ENCODE peak calls at places on chromosomes 5 and 9, in six cellular contexts. One of them, this sample, is unnamed.

GRCh38 chr5:6856658-6857057 is 143.4 kb downstream of the TENT4A start:
- DNase-seq in HepG2: no peak
- DNase-seq in prostate gland: peak; percentile 36
- DNase-seq in suprapubic skin: no peak
- DNase-seq in HCT116: no peak
- DNase-seq in Panc1: no peak
- DNase-seq in this sample: no peak

GRCh38 chr9:136120119-136120393 is 1.4 kb upstream of the TMEM250 start:
- DNase-seq in prostate gland: no peak
- DNase-seq in HCT116: no peak
- DNase-seq in HepG2: no peak
- DNase-seq in Panc1: no peak
- DNase-seq in suprapubic skin: no peak
- DNase-seq in this sample: no peak

GRCh38 chr9:33177633-33178032 is 10.5 kb upstream of the B4GALT1 start:
- DNase-seq in prostate gland: no peak
- DNase-seq in HepG2: no peak
- DNase-seq in suprapubic skin: no peak
- DNase-seq in HCT116: no peak
- DNase-seq in Panc1: no peak
- DNase-seq in this sample: no peak

GRCh38 chr5:78659714-78660113 is 11.1 kb upstream of the LHFPL2 start:
- DNase-seq in Panc1: no peak
- DNase-seq in prostate gland: no peak
- DNase-seq in HepG2: peak; percentile 23
- DNase-seq in suprapubic skin: no peak
- DNase-seq in HCT116: no peak
- DNase-seq in this sample: no peak

GRCh38 chr9:89576404-89576824 is 28.4 kb upstream of the GADD45G start:
- DNase-seq in suprapubic skin: no peak
- DNase-seq in Panc1: no peak
- DNase-seq in prostate gland: no peak
- DNase-seq in HepG2: peak; percentile 32
- DNase-seq in HCT116: peak; percentile 18
- DNase-seq in this sample: no peak

GRCh38 chr5:62969409-62970120 is 390.9 kb downstream of the LRRC70 start:
- DNase-seq in suprapubic skin: no peak
- DNase-seq in Panc1: no peak
- DNase-seq in HepG2: no peak
- DNase-seq in prostate gland: no peak
- DNase-seq in HCT116: no peak
- DNase-seq in this sample: no peak

GRCh38 chr5:177169271-177169670 is 35.7 kb downstream of the NSD1 start:
- DNase-seq in suprapubic skin: no peak
- DNase-seq in Panc1: no peak
- DNase-seq in prostate gland: no peak
- DNase-seq in HCT116: no peak
- DNase-seq in HepG2: no peak
- DNase-seq in this sample: no peak

GRCh38 chr5:179280095-179280490 is 65.2 kb downstream of the ADAMTS2 start:
- DNase-seq in prostate gland: no peak
- DNase-seq in Panc1: no peak
- DNase-seq in HepG2: no peak
- DNase-seq in HCT116: no peak
- DNase-seq in suprapubic skin: no peak
- DNase-seq in this sample: no peak

GRCh38 chr9:120982851-120983250 is 56.3 kb upstream of the TRAF1 start:
- DNase-seq in HCT116: no peak
- DNase-seq in Panc1: no peak
- DNase-seq in suprapubic skin: no peak
- DNase-seq in HepG2: peak; percentile 36
- DNase-seq in prostate gland: no peak
- DNase-seq in this sample: no peak

GRCh38 chr9:105608685-105609598 is 51.0 kb downstream of the FKTN start:
- DNase-seq in HepG2: peak; percentile 50
- DNase-seq in Panc1: peak; percentile 1
- DNase-seq in HCT116: peak; percentile 48
- DNase-seq in prostate gland: peak; percentile 10
- DNase-seq in suprapubic skin: no peak
- DNase-seq in this sample: no peak

GRCh38 chr5:15236911-15237508 is 263.0 kb upstream of the FBXL7 start:
- DNase-seq in prostate gland: no peak
- DNase-seq in Panc1: no peak
- DNase-seq in HCT116: no peak
- DNase-seq in suprapubic skin: no peak
- DNase-seq in HepG2: no peak
- DNase-seq in this sample: no peak

GRCh38 chr5:168974081-168974480 is 326.9 kb downstream of the SLIT3 start:
- DNase-seq in HepG2: no peak
- DNase-seq in HCT116: no peak
- DNase-seq in suprapubic skin: no peak
- DNase-seq in Panc1: no peak
- DNase-seq in prostate gland: no peak
- DNase-seq in this sample: no peak

GRCh38 chr9:17063535-17064135 is 71.2 kb upstream of the CNTLN start:
- DNase-seq in HepG2: peak; percentile 45
- DNase-seq in Panc1: peak; percentile 10
- DNase-seq in prostate gland: peak; percentile 24
- DNase-seq in suprapubic skin: no peak
- DNase-seq in HCT116: peak; percentile 32
- DNase-seq in this sample: no peak

GRCh38 chr9:129626944-129627297 is 958 bp downstream of the NTMT1 start:
- DNase-seq in HepG2: no peak
- DNase-seq in HCT116: no peak
- DNase-seq in suprapubic skin: no peak
- DNase-seq in prostate gland: no peak
- DNase-seq in Panc1: no peak
- DNase-seq in this sample: no peak

GRCh38 chr9:136685792-136686533 is 1.3 kb downstream of the AGPAT2 start:
- DNase-seq in Panc1: no peak
- DNase-seq in HCT116: no peak
- DNase-seq in HepG2: no peak
- DNase-seq in suprapubic skin: no peak
- DNase-seq in prostate gland: no peak
- DNase-seq in this sample: no peak

GRCh38 chr9:112033237-112034215 is 136.9 kb downstream of the UGCG start:
- DNase-seq in HCT116: no peak
- DNase-seq in prostate gland: no peak
- DNase-seq in HepG2: peak; percentile 30
- DNase-seq in suprapubic skin: no peak
- DNase-seq in Panc1: no peak
- DNase-seq in this sample: no peak

GRCh38 chr9:7104625-7105024 is 346.9 kb downstream of the KDM4C start:
- DNase-seq in HepG2: no peak
- DNase-seq in Panc1: no peak
- DNase-seq in HCT116: no peak
- DNase-seq in prostate gland: no peak
- DNase-seq in suprapubic skin: no peak
- DNase-seq in this sample: no peak

GRCh38 chr5:143435207-143435657 is 31.7 kb upstream of the NR3C1 start:
- DNase-seq in prostate gland: no peak
- DNase-seq in HepG2: no peak
- DNase-seq in suprapubic skin: no peak
- DNase-seq in HCT116: no peak
- DNase-seq in Panc1: no peak
- DNase-seq in this sample: no peak

GRCh38 chr5:141199359-141200235 is at the start of gene PCDHB11:
- DNase-seq in suprapubic skin: no peak
- DNase-seq in HepG2: peak; percentile 6
- DNase-seq in prostate gland: no peak
- DNase-seq in HCT116: no peak
- DNase-seq in Panc1: peak; percentile 32
- DNase-seq in this sample: no peak

GRCh38 chr9:94514722-94515121 is 40.2 kb upstream of the PCAT7 start:
- DNase-seq in prostate gland: no peak
- DNase-seq in suprapubic skin: no peak
- DNase-seq in HCT116: no peak
- DNase-seq in Panc1: no peak
- DNase-seq in HepG2: no peak
- DNase-seq in this sample: no peak

GRCh38 chr5:79728396-79728795 is 38.8 kb downstream of the CMYA5 start:
- DNase-seq in HCT116: no peak
- DNase-seq in suprapubic skin: no peak
- DNase-seq in prostate gland: no peak
- DNase-seq in HepG2: no peak
- DNase-seq in Panc1: no peak
- DNase-seq in this sample: no peak

GRCh38 chr5:132087661-132088060 is 14.1 kb downstream of the CSF2 start:
- DNase-seq in suprapubic skin: no peak
- DNase-seq in HepG2: no peak
- DNase-seq in HCT116: no peak
- DNase-seq in Panc1: no peak
- DNase-seq in prostate gland: no peak
- DNase-seq in this sample: no peak

GRCh38 chr9:124257865-124258764 is at the start of gene NEK6:
- DNase-seq in HepG2: no peak
- DNase-seq in prostate gland: no peak
- DNase-seq in HCT116: no peak
- DNase-seq in suprapubic skin: no peak
- DNase-seq in Panc1: no peak
- DNase-seq in this sample: no peak

GRCh38 chr9:124260769-124261603 is 3.2 kb downstream of the NEK6 start:
- DNase-seq in Panc1: no peak
- DNase-seq in HepG2: peak; percentile 61
- DNase-seq in HCT116: no peak
- DNase-seq in suprapubic skin: no peak
- DNase-seq in prostate gland: no peak
- DNase-seq in this sample: no peak

GRCh38 chr9:124257070-124257864 is 482 bp upstream of the NEK6 start:
- DNase-seq in HepG2: no peak
- DNase-seq in Panc1: no peak
- DNase-seq in prostate gland: no peak
- DNase-seq in HCT116: no peak
- DNase-seq in suprapubic skin: no peak
- DNase-seq in this sample: no peak

GRCh38 chr9:124258765-124259272 is 1.1 kb downstream of the NEK6 start:
- DNase-seq in suprapubic skin: no peak
- DNase-seq in prostate gland: no peak
- DNase-seq in HCT116: no peak
- DNase-seq in HepG2: peak; percentile 23
- DNase-seq in Panc1: no peak
- DNase-seq in this sample: no peak

DNA sequence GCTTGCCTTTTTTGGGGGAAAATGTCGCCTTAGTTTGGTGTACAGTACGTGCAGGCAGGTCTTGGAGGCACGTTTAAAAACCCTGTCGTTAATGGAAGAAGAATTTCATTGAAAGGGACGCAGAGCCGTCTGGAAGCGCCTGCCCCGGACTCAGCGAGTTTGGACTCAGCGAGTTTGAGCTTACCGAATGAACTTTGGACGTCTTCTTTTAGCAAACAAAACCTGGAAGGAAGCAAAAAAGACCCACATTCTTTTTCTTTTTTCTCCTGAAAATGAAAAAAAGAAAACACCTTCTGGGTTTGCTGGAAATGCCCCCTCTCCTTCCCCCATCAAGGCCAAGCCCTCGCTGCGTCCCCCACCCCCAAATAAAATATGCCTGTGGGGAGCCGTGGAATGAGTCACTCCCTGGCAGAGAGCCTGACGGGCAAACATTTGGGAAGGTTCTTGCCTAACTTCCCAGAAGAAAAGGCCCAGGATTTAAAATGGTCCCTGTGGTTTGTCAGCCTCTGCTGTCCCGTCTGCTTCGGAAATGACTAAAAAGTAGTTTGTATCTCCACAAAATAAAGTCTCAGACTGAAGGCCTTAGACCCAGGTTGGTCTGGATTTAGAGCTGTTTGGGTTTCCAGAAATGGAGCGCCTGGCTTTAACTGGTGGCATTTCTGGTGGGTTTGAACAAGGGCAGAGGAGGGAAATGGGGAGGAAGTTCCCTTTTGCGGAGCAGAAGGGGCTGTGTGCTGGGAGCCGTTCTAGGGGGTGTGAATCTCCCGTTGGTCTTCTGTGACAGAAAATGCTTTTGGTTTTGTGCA is 1.7 kb downstream of the NEK6 start:
- DNase-seq in Panc1: no peak
- DNase-seq in HCT116: peak; percentile 54
- DNase-seq in prostate gland: peak; percentile 87
- DNase-seq in HepG2: peak; percentile 91
- DNase-seq in suprapubic skin: no peak
- DNase-seq in this sample: peak; percentile 94
- TF ChIP-seq POLR2AphosphoS5 in Panc1: peak; percentile 30
- TF ChIP-seq POLR2AphosphoS5 in HCT116: peak; percentile 40
- TF ChIP-seq POLR2AphosphoS5 in prostate gland: peak; percentile 77
- TF ChIP-seq POLR2AphosphoS5 in HepG2: peak; percentile 59
- TF ChIP-seq POLR2AphosphoS5 in suprapubic skin: no peak
- TF ChIP-seq POLR2AphosphoS5 in this sample: no peak

GRCh38 chr5:9356306-9356942 is 189.5 kb downstream of the SEMA5A start:
- DNase-seq in Panc1: no peak
- DNase-seq in HepG2: no peak
- DNase-seq in HCT116: no peak
- DNase-seq in prostate gland: no peak
- DNase-seq in suprapubic skin: no peak
- DNase-seq in this sample: no peak
- H3K27ac ChIP-seq in Panc1: no peak overlapping the region
- H3K27ac ChIP-seq in HepG2: no peak overlapping the region
- H3K27ac ChIP-seq in HCT116: no peak overlapping the region
- H3K27ac ChIP-seq in prostate gland: no peak overlapping the region
- H3K27ac ChIP-seq in suprapubic skin: no peak overlapping the region
- H3K27ac ChIP-seq in this sample: no peak overlapping the region

GRCh38 chr9:135002336-135002735 is 84.6 kb upstream of the FCN1 start:
- DNase-seq in Panc1: no peak
- DNase-seq in HCT116: no peak
- DNase-seq in prostate gland: no peak
- DNase-seq in suprapubic skin: no peak
- DNase-seq in HepG2: no peak
- DNase-seq in this sample: no peak
- H3K9me3 ChIP-seq in Panc1: peaks cover 4% of the 10 kb centered on the region
- H3K9me3 ChIP-seq in HCT116: peaks cover 24% of the 10 kb centered on the region
- H3K9me3 ChIP-seq in prostate gland: no peaks in the 10 kb centered on the region
- H3K9me3 ChIP-seq in suprapubic skin: no peaks in the 10 kb centered on the region
- H3K9me3 ChIP-seq in HepG2: peaks cover 43% of the 10 kb centered on the region
- H3K9me3 ChIP-seq in this sample: no peaks in the 10 kb centered on the region

GRCh38 chr9:75378036-75378435 is 289.7 kb downstream of the OSTF1 start:
- DNase-seq in prostate gland: no peak
- DNase-seq in HepG2: no peak
- DNase-seq in Panc1: no peak
- DNase-seq in HCT116: no peak
- DNase-seq in suprapubic skin: peak; percentile 90
- DNase-seq in this sample: no peak

GRCh38 chr9:75382126-75382525 is 293.8 kb downstream of the OSTF1 start:
- DNase-seq in suprapubic skin: no peak
- DNase-seq in HCT116: no peak
- DNase-seq in HepG2: no peak
- DNase-seq in Panc1: no peak
- DNase-seq in prostate gland: no peak
- DNase-seq in this sample: no peak

GRCh38 chr9:75376855-75377254 is 288.5 kb downstream of the OSTF1 start:
- DNase-seq in prostate gland: no peak
- DNase-seq in HCT116: no peak
- DNase-seq in suprapubic skin: no peak
- DNase-seq in HepG2: no peak
- DNase-seq in Panc1: no peak
- DNase-seq in this sample: no peak

GRCh38 chr9:75378926-75379325 is 290.6 kb downstream of the OSTF1 start:
- DNase-seq in Panc1: no peak
- DNase-seq in HCT116: no peak
- DNase-seq in suprapubic skin: no peak
- DNase-seq in HepG2: no peak
- DNase-seq in prostate gland: no peak
- DNase-seq in this sample: no peak
- TF ChIP-seq POLR2AphosphoS5 in Panc1: no peak
- TF ChIP-seq POLR2AphosphoS5 in HCT116: no peak
- TF ChIP-seq POLR2AphosphoS5 in suprapubic skin: no peak
- TF ChIP-seq POLR2AphosphoS5 in HepG2: no peak
- TF ChIP-seq POLR2AphosphoS5 in prostate gland: no peak
- TF ChIP-seq POLR2AphosphoS5 in this sample: no peak

GRCh38 chr9:128124451-128124850 is 3.1 kb downstream of the PTGES2 start:
- DNase-seq in Panc1: no peak
- DNase-seq in HCT116: no peak
- DNase-seq in HepG2: no peak
- DNase-seq in suprapubic skin: no peak
- DNase-seq in prostate gland: no peak
- DNase-seq in this sample: no peak
- H3K27ac ChIP-seq in Panc1: no peak overlapping the region
- H3K27ac ChIP-seq in HCT116: no peak overlapping the region
- H3K27ac ChIP-seq in HepG2: no peak overlapping the region
- H3K27ac ChIP-seq in suprapubic skin: no peak overlapping the region
- H3K27ac ChIP-seq in prostate gland: no peak overlapping the region
- H3K27ac ChIP-seq in this sample: no peak overlapping the region

This sample was measured in esophagus muscularis mucosa.